ENCODE peak calls at places on chromosomes 3 and 15, in seven cellular contexts. D is Calu3, R is CD14-positive monocyte, A is activated B cell treated with CpG ODN at 0.5 μM for 24 hours, P is suprapubic skin, F is MCF 10A, X is mucosa of descending colon. G is an unnamed sample.

GRCh38 chr3:156010829-156011228 is 109.5 kb upstream of the KCNAB1 start:
- DNase-seq in D (peak; percentile 45), R (no peak), A (no peak), P (no peak), F (peak; percentile 53), X (no peak), G (no peak)

GRCh38 chr3:194087995-194088841 is 47.7 kb upstream of the HES1 start:
- DNase-seq in D (no peak), R (no peak), A (no peak), P (peak; percentile 58), F (no peak), X (no peak), G (no peak)

GRCh38 chr3:42439461-42440075 is 29.2 kb upstream of the LYZL4 start:
- DNase-seq in D (no peak), R (no peak), A (no peak), P (no peak), F (no peak), X (no peak), G (no peak)

GRCh38 chr3:72848703-72849081 is 447 bp upstream of the SHQ1 start:
- DNase-seq in D (no peak), R (no peak), A (no peak), P (no peak), F (no peak), X (no peak), G (no peak)

GRCh38 chr15:52262364-52262763 is 33.2 kb downstream of the MYO5C start:
- DNase-seq in D (peak; percentile 26), R (no peak), A (no peak), P (no peak), F (peak; percentile 33), X (no peak), G (no peak)

GRCh38 chr3:8888296-8888915 is 74.9 kb downstream of the RAD18 start:
- DNase-seq in D (no peak), R (no peak), A (no peak), P (no peak), F (no peak), X (no peak), G (no peak)

GRCh38 chr3:42502429-42503250 is at the start of gene VIPR1:
- DNase-seq in D (peak; percentile 97), R (no peak), A (peak; percentile 91), P (peak; percentile 84), F (peak; percentile 78), X (peak; percentile 97), G (peak; percentile 63)

GRCh38 chr15:99251436-99251821 is at the start of gene LRRC28:
- DNase-seq in D (no peak), R (no peak), A (no peak), P (no peak), F (no peak), X (no peak), G (no peak)

GRCh38 chr3:195806211-195806915 is 5.4 kb downstream of the MUC4 start:
- DNase-seq in D (no peak), R (no peak), A (no peak), P (peak; percentile 49), F (no peak), X (no peak), G (no peak)

GRCh38 chr3:168034152-168034928 is 61.4 kb downstream of the GOLIM4 start:
- DNase-seq in D (no peak), R (no peak), A (no peak), P (no peak), F (peak; percentile 40), X (no peak), G (no peak)

GRCh38 chr3:4985330-4986174 is 6.3 kb downstream of the BHLHE40 start:
- DNase-seq in D (no peak), R (no peak), A (no peak), P (no peak), F (peak; percentile 89), X (no peak), G (no peak)

GRCh38 chr3:143885803-143886427 is 37.6 kb upstream of the SLC9A9 start:
- DNase-seq in D (peak; percentile 53), R (no peak), A (no peak), P (no peak), F (peak; percentile 65), X (no peak), G (no peak)

GRCh38 chr15:52180196-52180835 is 10.9 kb downstream of the GNB5 start:
- DNase-seq in D (no peak), R (no peak), A (peak; percentile 36), P (no peak), F (no peak), X (peak; percentile 30), G (peak; percentile 46)

GRCh38 chr3:9888540-9888939 is 1.9 kb upstream of the JAGN1 start:
- DNase-seq in D (no peak), R (no peak), A (no peak), P (no peak), F (no peak), X (no peak), G (no peak)

GRCh38 chr3:32873491-32874130 is 55.8 kb downstream of the TRIM71 start:
- DNase-seq in D (peak; percentile 3), R (no peak), A (no peak), P (no peak), F (peak; percentile 18), X (no peak), G (no peak)

GRCh38 chr3:72636947-72637647 is 211.1 kb downstream of the SHQ1 start:
- DNase-seq in D (no peak), R (peak; percentile 48), A (no peak), P (no peak), F (no peak), X (no peak), G (no peak)

GRCh38 chr3:154428369-154429206 is 1.4 kb downstream of the GPR149 start:
- DNase-seq in D (no peak), R (no peak), A (no peak), P (no peak), F (no peak), X (no peak), G (no peak)

GRCh38 chr3:195909645-195910498 is 1.5 kb upstream of the TNK2 start:
- DNase-seq in D (peak; percentile 83), R (peak; percentile 69), A (peak; percentile 88), P (peak; percentile 90), F (peak; percentile 81), X (peak; percentile 93), G (peak; percentile 81)

GRCh38 chr3:159634414-159634813 is 354.2 kb upstream of the IL12A start:
- DNase-seq in D (no peak), R (no peak), A (no peak), P (no peak), F (peak; percentile 38), X (no peak), G (no peak)

GRCh38 chr3:194971965-194972364 is 286.3 kb downstream of the FAM43A start:
- DNase-seq in D (no peak), R (no peak), A (no peak), P (no peak), F (no peak), X (no peak), G (no peak)

GRCh38 chr3:151265866-151266265 is 12.5 kb downstream of the P2RY14 start:
- DNase-seq in D (no peak), R (peak; percentile 85), A (peak; percentile 44), P (no peak), F (no peak), X (no peak), G (no peak)

GRCh38 chr3:133573054-133573628 is 345 bp upstream of the CDV3 start:
- DNase-seq in D (peak; percentile 100), R (peak; percentile 100), A (peak; percentile 100), P (peak; percentile 100), F (peak; percentile 100), X (peak; percentile 100), G (peak; percentile 100)

GRCh38 chr3:133393204-133393603 is 6.7 kb upstream of the BFSP2 start:
- DNase-seq in D (no peak), R (no peak), A (no peak), P (no peak), F (peak; percentile 74), X (no peak), G (no peak)

GRCh38 chr15:65632780-65633384 is 11.1 kb downstream of the SLC24A1 start:
- DNase-seq in D (no peak), R (no peak), A (no peak), P (no peak), F (no peak), X (no peak), G (no peak)

GRCh38 chr3:183572935-183573334 is 17.4 kb upstream of the KLHL6 start:
- DNase-seq in D (no peak), R (no peak), A (no peak), P (no peak), F (no peak), X (no peak), G (no peak)

GRCh38 chr15:62020576-62021160 is 39.6 kb downstream of the VPS13C start:
- DNase-seq in D (no peak), R (no peak), A (no peak), P (no peak), F (no peak), X (no peak), G (no peak)

DNA sequence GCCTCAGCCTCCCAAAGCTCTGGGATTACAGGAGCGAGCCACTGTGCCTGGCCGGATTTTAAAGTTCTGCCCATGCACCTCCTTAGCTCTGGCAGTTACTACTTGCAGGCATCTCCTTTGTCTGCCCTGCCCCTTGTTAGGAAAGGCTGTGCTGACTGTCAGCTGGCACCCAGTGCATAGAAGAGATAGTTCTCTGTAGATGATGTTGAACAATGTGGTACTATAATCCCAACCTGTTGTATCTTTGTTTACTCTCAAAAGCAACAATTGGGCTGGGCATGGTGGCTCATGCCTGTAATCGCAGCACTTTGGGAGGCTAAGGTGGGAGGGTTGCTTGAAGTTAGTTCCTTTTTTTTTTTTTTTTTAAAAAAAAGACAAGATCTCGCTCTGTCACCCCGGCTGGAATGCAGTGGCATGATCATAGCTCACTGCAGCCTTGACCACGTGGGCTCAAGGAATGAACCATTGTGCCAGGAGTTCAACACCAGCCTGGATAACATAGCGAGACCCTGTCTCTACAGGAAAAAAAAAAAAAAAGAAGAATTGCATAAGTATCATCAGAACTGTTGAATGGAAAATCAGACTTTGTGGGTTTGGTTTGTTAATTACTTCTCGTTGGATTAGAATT is 30.6 kb downstream of the FLNB start:
- DNase-seq in D (no peak), R (peak; percentile 55), A (no peak), P (no peak), F (peak; percentile 56), X (no peak), G (no peak)
- TF ChIP-seq CTCF in D (no peak), R (no peak), A (no peak), P (no peak), F (no peak), X (no peak), G (no peak)

DNA sequence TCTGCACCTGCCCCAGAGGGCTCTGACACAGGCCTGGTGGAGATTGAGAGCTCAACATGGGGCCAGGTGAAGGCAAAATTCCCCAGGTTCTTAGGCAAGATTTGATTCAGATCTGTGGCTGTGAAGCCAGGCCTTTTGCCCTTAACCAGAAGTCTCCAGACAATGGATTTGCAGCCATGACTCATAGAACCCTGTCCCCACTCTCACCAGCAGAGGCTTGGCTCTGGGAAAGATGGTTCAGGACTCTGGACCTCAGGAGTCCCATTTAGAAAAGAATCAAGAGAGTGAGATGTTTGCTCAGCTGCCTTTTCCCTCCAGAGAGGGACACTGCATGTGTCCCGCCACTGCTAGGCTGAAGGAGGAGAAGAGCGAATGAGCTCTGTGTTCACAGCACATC is 361.4 kb upstream of the ICE2 start:
- DNase-seq in D (no peak), R (no peak), A (no peak), P (no peak), F (peak; percentile 27), X (no peak), G (no peak)
- TF ChIP-seq CTCF in D (no peak), R (no peak), A (no peak), P (no peak), F (no peak), X (no peak), G (no peak)

GRCh38 chr3:79521221-79521848 is 246.5 kb downstream of the ROBO1 start:
- DNase-seq in D (peak; percentile 45), R (no peak), A (no peak), P (no peak), F (peak; percentile 63), X (no peak), G (no peak)
- TF ChIP-seq CTCF in D (peak; percentile 23), R (peak; percentile 9), A (no peak), P (no peak), F (peak; percentile 54), X (no peak), G (no peak)

GRCh38 chr3:99928758-99929408 is 111.2 kb downstream of the CMSS1 start:
- DNase-seq in D (no peak), R (no peak), A (no peak), P (no peak), F (no peak), X (no peak), G (no peak)
- TF ChIP-seq CTCF in D (no peak), R (no peak), A (no peak), P (no peak), F (no peak), X (no peak), G (no peak)